ENCODE peak calls at places on chromosomes 16 and 17, in nine cellular contexts. J, V, O, G, I, L, P, N and C are unnamed samples.

GRCh38 chr17:17849863-17850373 is 13.1 kb upstream of the SREBF1 start:
- DNase-seq in J (peak; percentile 61), V (peak; percentile 51), O (peak; percentile 59), G (peak; percentile 68), I (peak; percentile 87), L (peak; percentile 59), P (no peak), N (peak; percentile 44), C (no peak)

GRCh38 chr16:10668322-10669045 is 26.2 kb downstream of the TEKT5 start:
- DNase-seq in J (no peak), V (no peak), O (peak; percentile 16), G (no peak), I (peak; percentile 3), L (peak; percentile 41), P (no peak), N (peak; percentile 33), C (no peak)

GRCh38 chr17:29722411-29723198 is 99.9 kb upstream of the CORO6 start:
- DNase-seq in J (peak; percentile 65), V (peak; percentile 30), O (no peak), G (peak; percentile 88), I (no peak), L (peak; percentile 94), P (no peak), N (no peak), C (no peak)

GRCh38 chr16:66935319-66936011 is at the start of gene CES2:
- DNase-seq in J (no peak), V (no peak), O (no peak), G (peak; percentile 30), I (no peak), L (no peak), P (no peak), N (peak; percentile 86), C (no peak)

GRCh38 chr16:64437706-64438329 is 684.0 kb downstream of the CDH11 start:
- DNase-seq in J (no peak), V (no peak), O (peak; percentile 84), G (peak; percentile 75), I (no peak), L (no peak), P (no peak), N (no peak), C (no peak)

GRCh38 chr17:75590849-75591721 is 3.5 kb downstream of the MYO15B start:
- DNase-seq in J (no peak), V (no peak), O (no peak), G (no peak), I (no peak), L (no peak), P (no peak), N (no peak), C (no peak)

GRCh38 chr17:36468903-36469635 is 17.4 kb upstream of the ZNHIT3 start:
- DNase-seq in J (no peak), V (no peak), O (peak; percentile 56), G (no peak), I (no peak), L (no peak), P (no peak), N (no peak), C (no peak)

GRCh38 chr16:88382491-88383400 is at the start of gene ZNF469:
- DNase-seq in J (no peak), V (no peak), O (peak; percentile 5), G (peak; percentile 41), I (no peak), L (no peak), P (no peak), N (peak; percentile 36), C (no peak)

GRCh38 chr17:29205047-29205446 is 24.8 kb upstream of the MYO18A start:
- DNase-seq in J (no peak), V (no peak), O (no peak), G (no peak), I (no peak), L (no peak), P (no peak), N (peak; percentile 66), C (no peak)

GRCh38 chr17:53101706-53102105 is 721.0 kb upstream of the KIF2B start:
- DNase-seq in J (no peak), V (no peak), O (peak; percentile 51), G (no peak), I (no peak), L (no peak), P (no peak), N (no peak), C (no peak)

GRCh38 chr16:66168777-66169176 is 197.7 kb upstream of the CDH5 start:
- DNase-seq in J (no peak), V (no peak), O (no peak), G (no peak), I (no peak), L (no peak), P (no peak), N (no peak), C (no peak)